ENCODE peak calls at places on chromosomes 3 and 15, in seven cellular contexts. One of them, this sample, is unnamed.

GRCh38 chr15:31320022-31320421 is 6.6 kb upstream of the KLF13 start:
- DNase-seq in NCI-H446 treated with DMSO at 0.1 percent for 48 hours: no peak
- DNase-seq in AML-193: no peak
- DNase-seq in ELF-1: no peak
- DNase-seq in naive thymus-derived CD4-positive, alpha-beta T cell: no peak
- DNase-seq in T-helper 9 cell: no peak
- DNase-seq in LoVo: no peak
- DNase-seq in this sample: no peak

GRCh38 chr3:14537590-14538450 is 2.3 kb downstream of the GRIP2 start:
- DNase-seq in naive thymus-derived CD4-positive, alpha-beta T cell: no peak
- DNase-seq in T-helper 9 cell: no peak
- DNase-seq in NCI-H446 treated with DMSO at 0.1 percent for 48 hours: no peak
- DNase-seq in AML-193: no peak
- DNase-seq in LoVo: no peak
- DNase-seq in ELF-1: peak
- DNase-seq in this sample: no peak

GRCh38 chr3:12944413-12944812 is 103.0 kb upstream of the RPL32 start:
- DNase-seq in naive thymus-derived CD4-positive, alpha-beta T cell: no peak
- DNase-seq in AML-193: no peak
- DNase-seq in ELF-1: peak
- DNase-seq in NCI-H446 treated with DMSO at 0.1 percent for 48 hours: no peak
- DNase-seq in T-helper 9 cell: no peak
- DNase-seq in LoVo: no peak
- DNase-seq in this sample: no peak

GRCh38 chr3:39721076-39721475 is 88.3 kb upstream of the MYRIP start:
- DNase-seq in T-helper 9 cell: no peak
- DNase-seq in LoVo: no peak
- DNase-seq in AML-193: no peak
- DNase-seq in ELF-1: no peak
- DNase-seq in naive thymus-derived CD4-positive, alpha-beta T cell: no peak
- DNase-seq in NCI-H446 treated with DMSO at 0.1 percent for 48 hours: no peak
- DNase-seq in this sample: no peak

GRCh38 chr15:70835415-70835814 is 18.5 kb downstream of the LARP6 start:
- DNase-seq in T-helper 9 cell: no peak
- DNase-seq in naive thymus-derived CD4-positive, alpha-beta T cell: no peak
- DNase-seq in ELF-1: no peak
- DNase-seq in NCI-H446 treated with DMSO at 0.1 percent for 48 hours: no peak
- DNase-seq in AML-193: no peak
- DNase-seq in LoVo: no peak
- DNase-seq in this sample: no peak

GRCh38 chr3:78434801-78435200 is 1333.0 kb downstream of the ROBO1 start:
- DNase-seq in NCI-H446 treated with DMSO at 0.1 percent for 48 hours: no peak
- DNase-seq in ELF-1: no peak
- DNase-seq in AML-193: no peak
- DNase-seq in LoVo: no peak
- DNase-seq in T-helper 9 cell: no peak
- DNase-seq in naive thymus-derived CD4-positive, alpha-beta T cell: no peak
- DNase-seq in this sample: no peak

GRCh38 chr15:58224068-58224467 is 85.9 kb downstream of the AQP9 start:
- DNase-seq in naive thymus-derived CD4-positive, alpha-beta T cell: no peak
- DNase-seq in LoVo: no peak
- DNase-seq in T-helper 9 cell: no peak
- DNase-seq in AML-193: no peak
- DNase-seq in ELF-1: no peak
- DNase-seq in NCI-H446 treated with DMSO at 0.1 percent for 48 hours: no peak
- DNase-seq in this sample: no peak

GRCh38 chr3:37040231-37040630 is 46.9 kb downstream of the MLH1 start:
- DNase-seq in LoVo: no peak
- DNase-seq in AML-193: no peak
- DNase-seq in T-helper 9 cell: no peak
- DNase-seq in NCI-H446 treated with DMSO at 0.1 percent for 48 hours: no peak
- DNase-seq in naive thymus-derived CD4-positive, alpha-beta T cell: no peak
- DNase-seq in ELF-1: no peak
- DNase-seq in this sample: no peak

GRCh38 chr15:91150492-91151160 is 50.6 kb downstream of the SV2B start:
- DNase-seq in ELF-1: no peak
- DNase-seq in AML-193: no peak
- DNase-seq in LoVo: no peak
- DNase-seq in T-helper 9 cell: no peak
- DNase-seq in naive thymus-derived CD4-positive, alpha-beta T cell: no peak
- DNase-seq in NCI-H446 treated with DMSO at 0.1 percent for 48 hours: no peak
- DNase-seq in this sample: no peak

GRCh38 chr15:85005744-85006143 is 24.1 kb downstream of the PDE8A start:
- DNase-seq in LoVo: no peak
- DNase-seq in NCI-H446 treated with DMSO at 0.1 percent for 48 hours: no peak
- DNase-seq in naive thymus-derived CD4-positive, alpha-beta T cell: no peak
- DNase-seq in T-helper 9 cell: no peak
- DNase-seq in AML-193: no peak
- DNase-seq in ELF-1: no peak
- DNase-seq in this sample: no peak

GRCh38 chr3:67946446-67946845 is 292.0 kb upstream of the SUCLG2 start:
- DNase-seq in T-helper 9 cell: no peak
- DNase-seq in LoVo: no peak
- DNase-seq in ELF-1: no peak
- DNase-seq in NCI-H446 treated with DMSO at 0.1 percent for 48 hours: no peak
- DNase-seq in naive thymus-derived CD4-positive, alpha-beta T cell: no peak
- DNase-seq in AML-193: no peak
- DNase-seq in this sample: no peak

This sample was measured in Caki2.